ENCODE peak calls at places on chromosomes 5 and 9, in nine cellular contexts. One of them, this sample, is unnamed.
A peak's percentile ranks its signal among the peaks of the same experiment; 100 is the strongest.

GRCh38 chr5:178490935-178491632 is 99.1 kb downstream of the COL23A1 start:
- DNase-seq in neural crest cell: no peak
- DNase-seq in fibroblast of mammary gland: no peak
- DNase-seq in BE2C: no peak
- DNase-seq in fibroblast of lung: no peak
- DNase-seq in H9: no peak
- DNase-seq in heart right ventricle: no peak
- DNase-seq in adrenal gland: no peak
- DNase-seq in CD4-positive, alpha-beta T cell: no peak
- DNase-seq in this sample: no peak

GRCh38 chr5:139117342-139117884 is 80.8 kb downstream of the SIL1 start:
- DNase-seq in neural crest cell: no peak
- DNase-seq in fibroblast of mammary gland: no peak
- DNase-seq in BE2C: no peak
- DNase-seq in fibroblast of lung: no peak
- DNase-seq in H9: no peak
- DNase-seq in heart right ventricle: no peak
- DNase-seq in adrenal gland: no peak
- DNase-seq in CD4-positive, alpha-beta T cell: no peak
- DNase-seq in this sample: no peak

GRCh38 chr5:115844321-115844817 is 2.6 kb downstream of the AP3S1 start:
- DNase-seq in neural crest cell: no peak
- DNase-seq in fibroblast of mammary gland: no peak
- DNase-seq in BE2C: no peak
- DNase-seq in fibroblast of lung: no peak
- DNase-seq in H9: no peak
- DNase-seq in heart right ventricle: no peak
- DNase-seq in adrenal gland: no peak
- DNase-seq in CD4-positive, alpha-beta T cell: no peak
- DNase-seq in this sample: no peak

GRCh38 chr9:120571443-120572257 is 8.3 kb downstream of the CDK5RAP2 start:
- DNase-seq in neural crest cell: no peak
- DNase-seq in fibroblast of mammary gland: peak; percentile 43
- DNase-seq in BE2C: no peak
- DNase-seq in fibroblast of lung: peak; percentile 83
- DNase-seq in H9: no peak
- DNase-seq in heart right ventricle: peak; percentile 64
- DNase-seq in adrenal gland: peak; percentile 81
- DNase-seq in CD4-positive, alpha-beta T cell: no peak
- DNase-seq in this sample: no peak

GRCh38 chr5:152505442-152506042 is 100.5 kb upstream of the NMUR2 start:
- DNase-seq in neural crest cell: peak; percentile 51
- DNase-seq in fibroblast of mammary gland: peak; percentile 59
- DNase-seq in BE2C: peak; percentile 45
- DNase-seq in fibroblast of lung: peak; percentile 64
- DNase-seq in H9: peak; percentile 56
- DNase-seq in heart right ventricle: no peak
- DNase-seq in adrenal gland: peak; percentile 64
- DNase-seq in CD4-positive, alpha-beta T cell: peak; percentile 8
- DNase-seq in this sample: peak; percentile 73

GRCh38 chr9:71941060-71941568 is 29.7 kb downstream of the C9orf85 start:
- DNase-seq in neural crest cell: no peak
- DNase-seq in fibroblast of mammary gland: peak; percentile 52
- DNase-seq in BE2C: no peak
- DNase-seq in fibroblast of lung: peak; percentile 22
- DNase-seq in H9: no peak
- DNase-seq in heart right ventricle: no peak
- DNase-seq in adrenal gland: no peak
- DNase-seq in CD4-positive, alpha-beta T cell: no peak
- DNase-seq in this sample: no peak

GRCh38 chr9:92275541-92275940 is 18.0 kb downstream of the IARS1 start:
- DNase-seq in neural crest cell: no peak
- DNase-seq in fibroblast of mammary gland: no peak
- DNase-seq in BE2C: no peak
- DNase-seq in fibroblast of lung: no peak
- DNase-seq in H9: no peak
- DNase-seq in heart right ventricle: no peak
- DNase-seq in adrenal gland: no peak
- DNase-seq in CD4-positive, alpha-beta T cell: no peak
- DNase-seq in this sample: no peak

GRCh38 chr9:129197978-129198736 is 20.1 kb upstream of the IER5L start:
- DNase-seq in neural crest cell: no peak
- DNase-seq in fibroblast of mammary gland: peak; percentile 90
- DNase-seq in BE2C: no peak
- DNase-seq in fibroblast of lung: peak; percentile 78
- DNase-seq in H9: no peak
- DNase-seq in heart right ventricle: peak; percentile 54
- DNase-seq in adrenal gland: peak; percentile 45
- DNase-seq in CD4-positive, alpha-beta T cell: no peak
- DNase-seq in this sample: no peak

GRCh38 chr5:14438195-14438606 is 143.4 kb upstream of the OTULINL start:
- DNase-seq in neural crest cell: no peak
- DNase-seq in fibroblast of mammary gland: no peak
- DNase-seq in BE2C: no peak
- DNase-seq in fibroblast of lung: no peak
- DNase-seq in H9: no peak
- DNase-seq in heart right ventricle: no peak
- DNase-seq in adrenal gland: no peak
- DNase-seq in CD4-positive, alpha-beta T cell: no peak
- DNase-seq in this sample: no peak

GRCh38 chr5:148913493-148913892 is 87.1 kb downstream of the ADRB2 start:
- DNase-seq in neural crest cell: no peak
- DNase-seq in fibroblast of mammary gland: no peak
- DNase-seq in BE2C: no peak
- DNase-seq in fibroblast of lung: no peak
- DNase-seq in H9: no peak
- DNase-seq in heart right ventricle: no peak
- DNase-seq in adrenal gland: no peak
- DNase-seq in CD4-positive, alpha-beta T cell: no peak
- DNase-seq in this sample: peak; percentile 14

GRCh38 chr5:75460947-75461346 is 50.5 kb downstream of the CERT1 start:
- DNase-seq in neural crest cell: no peak
- DNase-seq in fibroblast of mammary gland: no peak
- DNase-seq in BE2C: peak; percentile 67
- DNase-seq in fibroblast of lung: no peak
- DNase-seq in H9: no peak
- DNase-seq in heart right ventricle: no peak
- DNase-seq in adrenal gland: no peak
- DNase-seq in CD4-positive, alpha-beta T cell: no peak
- DNase-seq in this sample: no peak

GRCh38 chr5:9348296-9348996 is 197.4 kb downstream of the SEMA5A start:
- DNase-seq in neural crest cell: no peak
- DNase-seq in fibroblast of mammary gland: peak; percentile 61
- DNase-seq in BE2C: no peak
- DNase-seq in fibroblast of lung: peak; percentile 65
- DNase-seq in H9: no peak
- DNase-seq in heart right ventricle: no peak
- DNase-seq in adrenal gland: peak; percentile 55
- DNase-seq in CD4-positive, alpha-beta T cell: no peak
- DNase-seq in this sample: no peak

GRCh38 chr9:86079421-86080111 is 19.8 kb downstream of the GOLM1 start:
- DNase-seq in neural crest cell: no peak
- DNase-seq in fibroblast of mammary gland: peak; percentile 42
- DNase-seq in BE2C: no peak
- DNase-seq in fibroblast of lung: no peak
- DNase-seq in H9: no peak
- DNase-seq in heart right ventricle: no peak
- DNase-seq in adrenal gland: no peak
- DNase-seq in CD4-positive, alpha-beta T cell: no peak
- DNase-seq in this sample: peak; percentile 67

GRCh38 chr9:126595982-126596381 is 17.7 kb upstream of the LMX1B start:
- DNase-seq in neural crest cell: no peak
- DNase-seq in fibroblast of mammary gland: no peak
- DNase-seq in BE2C: no peak
- DNase-seq in fibroblast of lung: no peak
- DNase-seq in H9: no peak
- DNase-seq in heart right ventricle: no peak
- DNase-seq in adrenal gland: no peak
- DNase-seq in CD4-positive, alpha-beta T cell: no peak
- DNase-seq in this sample: no peak

GRCh38 chr5:14659821-14660607 is 4.5 kb upstream of the OTULIN start:
- DNase-seq in neural crest cell: no peak
- DNase-seq in fibroblast of mammary gland: peak; percentile 85
- DNase-seq in BE2C: no peak
- DNase-seq in fibroblast of lung: peak; percentile 84
- DNase-seq in H9: no peak
- DNase-seq in heart right ventricle: no peak
- DNase-seq in adrenal gland: peak; percentile 64
- DNase-seq in CD4-positive, alpha-beta T cell: no peak
- DNase-seq in this sample: no peak

GRCh38 chr9:133708770-133709611 is 29.2 kb downstream of the SARDH start:
- DNase-seq in neural crest cell: no peak
- DNase-seq in fibroblast of mammary gland: no peak
- DNase-seq in BE2C: peak; percentile 80
- DNase-seq in fibroblast of lung: no peak
- DNase-seq in H9: no peak
- DNase-seq in heart right ventricle: no peak
- DNase-seq in adrenal gland: no peak
- DNase-seq in CD4-positive, alpha-beta T cell: peak; percentile 84
- DNase-seq in this sample: no peak

GRCh38 chr5:97182571-97183099 is 412 bp downstream of the RIOK2 start:
- DNase-seq in neural crest cell: no peak
- DNase-seq in fibroblast of mammary gland: peak; percentile 45
- DNase-seq in BE2C: no peak
- DNase-seq in fibroblast of lung: peak; percentile 5
- DNase-seq in H9: no peak
- DNase-seq in heart right ventricle: no peak
- DNase-seq in adrenal gland: peak; percentile 6
- DNase-seq in CD4-positive, alpha-beta T cell: no peak
- DNase-seq in this sample: no peak

GRCh38 chr5:57302164-57302563 is 128.3 kb downstream of the GPBP1 start:
- DNase-seq in neural crest cell: no peak
- DNase-seq in fibroblast of mammary gland: peak; percentile 57
- DNase-seq in BE2C: no peak
- DNase-seq in fibroblast of lung: peak; percentile 46
- DNase-seq in H9: no peak
- DNase-seq in heart right ventricle: no peak
- DNase-seq in adrenal gland: peak; percentile 7
- DNase-seq in CD4-positive, alpha-beta T cell: peak; percentile 13
- DNase-seq in this sample: peak; percentile 78

GRCh38 chr5:57306359-57306758 is 132.5 kb downstream of the GPBP1 start:
- DNase-seq in neural crest cell: no peak
- DNase-seq in fibroblast of mammary gland: no peak
- DNase-seq in BE2C: no peak
- DNase-seq in fibroblast of lung: no peak
- DNase-seq in H9: no peak
- DNase-seq in heart right ventricle: no peak
- DNase-seq in adrenal gland: no peak
- DNase-seq in CD4-positive, alpha-beta T cell: no peak
- DNase-seq in this sample: no peak

GRCh38 chr5:57304931-57305330 is 131.1 kb downstream of the GPBP1 start:
- DNase-seq in neural crest cell: no peak
- DNase-seq in fibroblast of mammary gland: no peak
- DNase-seq in BE2C: no peak
- DNase-seq in fibroblast of lung: no peak
- DNase-seq in H9: no peak
- DNase-seq in heart right ventricle: no peak
- DNase-seq in adrenal gland: no peak
- DNase-seq in CD4-positive, alpha-beta T cell: no peak
- DNase-seq in this sample: no peak

GRCh38 chr5:57302643-57303042 is 128.8 kb downstream of the GPBP1 start:
- DNase-seq in neural crest cell: no peak
- DNase-seq in fibroblast of mammary gland: peak; percentile 28
- DNase-seq in BE2C: no peak
- DNase-seq in fibroblast of lung: peak; percentile 37
- DNase-seq in H9: no peak
- DNase-seq in heart right ventricle: no peak
- DNase-seq in adrenal gland: no peak
- DNase-seq in CD4-positive, alpha-beta T cell: no peak
- DNase-seq in this sample: no peak

GRCh38 chr5:57303985-57304384 is 130.1 kb downstream of the GPBP1 start:
- DNase-seq in neural crest cell: no peak
- DNase-seq in fibroblast of mammary gland: no peak
- DNase-seq in BE2C: no peak
- DNase-seq in fibroblast of lung: no peak
- DNase-seq in H9: peak; percentile 60
- DNase-seq in heart right ventricle: no peak
- DNase-seq in adrenal gland: no peak
- DNase-seq in CD4-positive, alpha-beta T cell: no peak
- DNase-seq in this sample: peak; percentile 14
- TF ChIP-seq CTCF in neural crest cell: peak; percentile 23
- TF ChIP-seq CTCF in fibroblast of mammary gland: no peak
- TF ChIP-seq CTCF in BE2C: peak; percentile 33
- TF ChIP-seq CTCF in fibroblast of lung: no peak
- TF ChIP-seq CTCF in H9: peak; percentile 65
- TF ChIP-seq CTCF in heart right ventricle: no peak
- TF ChIP-seq CTCF in adrenal gland: no peak
- TF ChIP-seq CTCF in CD4-positive, alpha-beta T cell: no peak
- TF ChIP-seq CTCF in this sample: peak; percentile 15

GRCh38 chr5:6291961-6292360 is 86.4 kb downstream of the MED10 start:
- DNase-seq in neural crest cell: no peak
- DNase-seq in fibroblast of mammary gland: peak; percentile 11
- DNase-seq in BE2C: peak; percentile 40
- DNase-seq in fibroblast of lung: no peak
- DNase-seq in H9: peak; percentile 41
- DNase-seq in heart right ventricle: no peak
- DNase-seq in adrenal gland: no peak
- DNase-seq in CD4-positive, alpha-beta T cell: no peak
- DNase-seq in this sample: no peak
- TF ChIP-seq CTCF in neural crest cell: peak; percentile 42
- TF ChIP-seq CTCF in fibroblast of mammary gland: peak; percentile 19
- TF ChIP-seq CTCF in BE2C: peak; percentile 57
- TF ChIP-seq CTCF in fibroblast of lung: no peak
- TF ChIP-seq CTCF in H9: peak; percentile 67
- TF ChIP-seq CTCF in heart right ventricle: peak; percentile 57
- TF ChIP-seq CTCF in adrenal gland: no peak
- TF ChIP-seq CTCF in CD4-positive, alpha-beta T cell: peak; percentile 39
- TF ChIP-seq CTCF in this sample: no peak

DNA sequence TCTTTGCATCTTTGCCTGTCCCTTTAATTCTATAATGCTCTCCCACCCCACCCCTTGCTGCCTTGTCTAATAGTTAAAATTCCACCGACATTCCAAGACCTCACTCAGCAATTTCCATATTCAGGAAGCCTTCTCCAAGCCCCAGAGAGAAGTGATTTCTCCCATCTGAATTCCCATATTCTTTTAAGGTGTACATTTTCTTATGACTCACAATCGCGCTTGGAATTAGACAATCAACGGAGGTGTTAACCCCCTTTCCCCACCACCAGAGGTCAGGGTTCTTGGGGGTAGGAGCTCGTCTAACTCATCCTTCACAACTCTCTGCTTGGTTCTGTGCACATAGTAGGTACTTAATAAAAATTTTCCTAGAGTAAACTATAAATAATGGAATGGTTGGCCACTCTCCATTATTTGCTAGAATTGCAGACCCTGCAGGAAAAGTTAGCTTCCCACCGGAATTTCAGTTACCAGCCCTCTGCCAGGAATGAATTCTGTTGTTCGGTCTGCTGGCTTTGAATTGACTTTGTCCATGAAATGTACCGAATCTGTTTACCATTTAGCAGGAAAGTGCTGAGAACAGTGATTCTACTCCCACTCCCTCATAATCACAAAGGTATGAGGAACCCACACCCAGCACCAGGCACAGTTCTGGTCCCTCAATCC is 5.0 kb downstream of the KCNIP1 start:
- DNase-seq in neural crest cell: no peak
- DNase-seq in fibroblast of mammary gland: no peak
- DNase-seq in BE2C: no peak
- DNase-seq in fibroblast of lung: no peak
- DNase-seq in H9: no peak
- DNase-seq in heart right ventricle: no peak
- DNase-seq in adrenal gland: no peak
- DNase-seq in CD4-positive, alpha-beta T cell: no peak
- DNase-seq in this sample: no peak
- TF ChIP-seq CTCF in neural crest cell: no peak
- TF ChIP-seq CTCF in fibroblast of mammary gland: no peak
- TF ChIP-seq CTCF in BE2C: peak; percentile 21
- TF ChIP-seq CTCF in fibroblast of lung: no peak
- TF ChIP-seq CTCF in H9: peak; percentile 68
- TF ChIP-seq CTCF in heart right ventricle: no peak
- TF ChIP-seq CTCF in adrenal gland: no peak
- TF ChIP-seq CTCF in CD4-positive, alpha-beta T cell: no peak
- TF ChIP-seq CTCF in this sample: peak; percentile 16

GRCh38 chr9:100492952-100493351 is 20.0 kb downstream of the TMEFF1 start:
- DNase-seq in neural crest cell: no peak
- DNase-seq in fibroblast of mammary gland: peak; percentile 52
- DNase-seq in BE2C: no peak
- DNase-seq in fibroblast of lung: peak; percentile 39
- DNase-seq in H9: no peak
- DNase-seq in heart right ventricle: no peak
- DNase-seq in adrenal gland: no peak
- DNase-seq in CD4-positive, alpha-beta T cell: no peak
- DNase-seq in this sample: no peak
- TF ChIP-seq CTCF in neural crest cell: no peak
- TF ChIP-seq CTCF in fibroblast of mammary gland: peak; percentile 40
- TF ChIP-seq CTCF in BE2C: peak; percentile 16
- TF ChIP-seq CTCF in fibroblast of lung: peak; percentile 14
- TF ChIP-seq CTCF in H9: no peak
- TF ChIP-seq CTCF in heart right ventricle: no peak
- TF ChIP-seq CTCF in adrenal gland: no peak
- TF ChIP-seq CTCF in CD4-positive, alpha-beta T cell: no peak
- TF ChIP-seq CTCF in this sample: no peak

This sample was measured in Calu3.